ENCODE peak calls at places on chromosomes 3 and 15, in four cellular contexts. S is Peyer's patch, Z is adrenal gland, U is body of pancreas. I is an unnamed sample.

GRCh38 chr15:88115529-88116152 is 140.9 kb downstream of the NTRK3 start:
- DNase-seq in S (no peak), Z (no peak), U (peak; percentile 40), I (no peak)

GRCh38 chr3:53694051-53694450 is 152.2 kb downstream of the CHDH start:
- DNase-seq in U (no peak), Z (no peak), S (no peak), I (no peak)

GRCh38 chr3:15924914-15925313 is 127.1 kb upstream of the ANKRD28 start:
- DNase-seq in U (no peak), Z (no peak), S (no peak), I (no peak)

GRCh38 chr3:23676093-23676492 is 129.7 kb upstream of the UBE2E1 start:
- DNase-seq in Z (no peak), U (no peak), S (no peak), I (no peak)

GRCh38 chr15:78061963-78062427 is 15.5 kb downstream of the TBC1D2B start:
- DNase-seq in Z (no peak), U (no peak), S (no peak), I (no peak)

GRCh38 chr3:168878655-168879054 is 782.9 kb upstream of the GOLIM4 start:
- DNase-seq in S (no peak), U (no peak), Z (no peak), I (no peak)

GRCh38 chr3:18422972-18423371 is 2.2 kb downstream of the SATB1 start:
- DNase-seq in Z (no peak), S (no peak), U (no peak), I (no peak)

GRCh38 chr3:71511037-71511436 is 72.5 kb downstream of the FOXP1 start:
- DNase-seq in U (no peak), Z (no peak), S (no peak), I (no peak)

GRCh38 chr3:132417695-132418520 is 606 bp downstream of the DNAJC13 start:
- DNase-seq in S (peak; percentile 74), U (peak; percentile 59), Z (peak; percentile 61), I (peak; percentile 35)

GRCh38 chr15:58734859-58735258 is 14.6 kb downstream of the ADAM10 start:
- DNase-seq in U (no peak), Z (no peak), S (no peak), I (no peak)

GRCh38 chr15:88454231-88454630 is 13.0 kb downstream of the MRPL46 start:
- DNase-seq in S (no peak), U (no peak), Z (no peak), I (no peak)

GRCh38 chr3:52437326-52438103 is 7.4 kb downstream of the SEMA3G start:
- DNase-seq in S (no peak), U (peak; percentile 76), Z (no peak), I (no peak)

GRCh38 chr15:67468431-67468830 is 52.5 kb upstream of the C15orf61 start:
- DNase-seq in U (no peak), Z (no peak), S (no peak), I (no peak)

GRCh38 chr15:69014454-69014853 is at the start of gene NOX5:
- DNase-seq in S (no peak), Z (no peak), U (no peak), I (no peak)

GRCh38 chr3:53003320-53003719 is 42.6 kb downstream of the SFMBT1 start:
- DNase-seq in U (no peak), S (no peak), Z (no peak), I (no peak)

GRCh38 chr15:76996526-76997401 is 1.8 kb downstream of the PSTPIP1 start:
- DNase-seq in S (peak; percentile 34), Z (no peak), U (no peak), I (peak; percentile 46)

GRCh38 chr15:58109419-58109818 is 28.8 kb upstream of the AQP9 start:
- DNase-seq in Z (no peak), S (no peak), U (no peak), I (no peak)

GRCh38 chr15:77094397-77095030 is 23.6 kb upstream of the TSPAN3 start:
- DNase-seq in Z (no peak), U (no peak), S (no peak), I (no peak)

GRCh38 chr15:63604281-63604680 is 7.1 kb downstream of the FBXL22 start:
- DNase-seq in Z (no peak), S (no peak), U (no peak), I (no peak)

GRCh38 chr3:16028604-16029003 is 145.9 kb upstream of the GALNT15 start:
- DNase-seq in U (no peak), S (no peak), Z (no peak), I (no peak)

GRCh38 chr15:49199666-49200065 is 29.6 kb downstream of the GALK2 start:
- DNase-seq in Z (no peak), S (no peak), U (no peak), I (no peak)

GRCh38 chr3:147521646-147522045 is 112.5 kb downstream of the ZIC1 start:
- DNase-seq in Z (no peak), U (no peak), S (no peak), I (no peak)

GRCh38 chr15:75823860-75824613 is 19.2 kb upstream of the UBE2Q2 start:
- DNase-seq in Z (no peak), S (no peak), U (peak; percentile 23), I (no peak)

GRCh38 chr15:73991260-73991659 is 835 bp downstream of the STOML1 start:
- DNase-seq in S (peak; percentile 15), U (peak; percentile 58), Z (peak; percentile 74), I (peak; percentile 94)

GRCh38 chr15:39429898-39430357 is 151.0 kb upstream of the THBS1 start:
- DNase-seq in U (no peak), Z (no peak), S (no peak), I (no peak)

GRCh38 chr3:5806192-5806591 is 618.7 kb downstream of the EDEM1 start:
- DNase-seq in S (no peak), Z (no peak), U (no peak), I (no peak)

GRCh38 chr3:112619295-112619694 is 21.6 kb downstream of the CCDC80 start:
- DNase-seq in Z (no peak), U (no peak), S (no peak), I (no peak)

GRCh38 chr3:20130122-20130521 is 55.9 kb downstream of the SGO1 start:
- DNase-seq in S (no peak), U (no peak), Z (no peak), I (no peak)
- H3K27ac ChIP-seq in S (no peak overlapping the region), U (no peak overlapping the region), Z (no peak overlapping the region), I (no peak overlapping the region)

GRCh38 chr3:58308728-58309127 is 2.4 kb downstream of the HTD2 start:
- DNase-seq in S (no peak), Z (peak; percentile 52), U (peak; percentile 27), I (no peak)
- H3K36me3 ChIP-seq in S (no peaks in the 10 kb centered on the region), Z (peaks cover 34% of the 10 kb centered on the region), U (no peaks in the 10 kb centered on the region), I (no peaks in the 10 kb centered on the region)

GRCh38 chr15:100890850-100891249 is 11.2 kb downstream of the ALDH1A3 start:
- DNase-seq in S (no peak), Z (no peak), U (no peak), I (no peak)

GRCh38 chr15:100891316-100892012 is 11.8 kb downstream of the ALDH1A3 start:
- DNase-seq in U (no peak), Z (no peak), S (no peak), I (no peak)

GRCh38 chr15:100890059-100890720 is 10.6 kb downstream of the ALDH1A3 start:
- DNase-seq in Z (no peak), S (no peak), U (no peak), I (no peak)

GRCh38 chr15:100887211-100887913 is 7.7 kb downstream of the ALDH1A3 start:
- DNase-seq in U (no peak), Z (no peak), S (no peak), I (no peak)

DNA sequence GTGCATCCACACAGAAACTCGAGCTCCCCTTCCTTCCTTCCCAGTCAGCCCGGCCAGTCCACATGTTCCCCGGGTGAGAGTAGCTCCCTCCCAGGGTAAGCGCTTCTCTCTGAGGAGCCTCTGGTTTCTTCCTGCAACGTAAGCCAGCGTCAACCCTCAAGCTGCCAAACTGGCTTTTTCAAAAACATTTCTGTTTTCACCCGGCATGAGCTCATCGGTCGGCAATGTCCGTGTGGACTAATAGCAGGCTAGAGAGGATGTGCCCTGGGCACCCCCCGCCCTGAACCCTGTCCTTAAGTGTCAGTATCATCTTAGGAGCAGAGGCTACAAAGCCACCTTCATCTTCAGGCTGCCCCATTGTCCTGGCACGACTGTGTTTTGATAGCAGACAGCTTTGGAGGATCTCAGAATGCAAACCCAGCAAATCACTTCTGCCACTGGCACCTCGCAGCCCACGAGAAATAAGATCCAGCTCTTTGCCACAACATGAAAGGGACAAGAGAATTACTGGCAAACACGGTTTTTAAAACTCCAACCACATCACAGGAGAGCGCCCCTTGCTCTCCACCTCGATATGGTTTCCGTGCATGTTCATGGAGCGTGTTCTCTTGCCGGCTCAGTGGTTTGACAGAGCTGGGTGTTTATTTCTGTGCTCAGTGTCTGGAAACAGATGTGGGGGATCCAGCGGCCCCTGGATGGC is 9.9 kb downstream of the ALDH1A3 start:
- DNase-seq in S (no peak), U (peak; percentile 62), Z (no peak), I (no peak)
- H3K27ac ChIP-seq in S (no peak overlapping the region), U (no peak overlapping the region), Z (no peak overlapping the region), I (no peak overlapping the region)

DNA sequence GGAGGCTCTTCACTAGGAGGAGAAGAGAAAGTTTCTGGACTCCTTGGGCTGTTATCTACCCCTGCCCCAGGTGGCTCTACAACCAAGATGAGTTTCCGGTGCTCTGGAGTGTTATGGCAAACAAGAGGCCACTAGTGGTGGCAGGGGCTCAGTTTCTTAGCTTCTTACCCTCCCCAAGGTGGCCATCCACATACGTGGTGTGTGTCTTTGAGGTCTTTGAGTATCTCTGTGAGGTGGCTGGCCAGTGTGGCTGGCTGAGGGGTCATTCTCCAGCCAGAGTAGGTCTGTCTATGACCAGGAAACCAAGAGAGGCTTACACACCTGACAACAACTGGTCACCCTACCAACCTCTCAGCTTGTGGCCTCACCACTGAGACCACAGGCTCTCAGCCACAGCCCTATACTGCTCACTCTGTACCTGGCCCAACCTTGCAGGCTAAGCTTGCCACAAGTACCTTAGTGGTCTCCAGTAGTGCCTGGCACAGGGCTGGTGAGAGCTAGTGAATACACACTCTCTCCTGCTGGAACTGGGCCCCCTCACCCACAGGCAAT is 5.0 kb downstream of the HEMK1 start:
- DNase-seq in S (no peak), U (no peak), Z (no peak), I (no peak)
- H3K36me3 ChIP-seq in S (no peaks in the 10 kb centered on the region), U (no peaks in the 10 kb centered on the region), Z (peaks cover 11% of the 10 kb centered on the region), I (no peaks in the 10 kb centered on the region)

GRCh38 chr3:101853971-101854370 is 4.7 kb downstream of the NFKBIZ start:
- DNase-seq in S (no peak), U (no peak), Z (no peak), I (no peak)
- H3K27ac ChIP-seq in S (no peak overlapping the region), U (peak overlapping the region; percentile 99), Z (no peak overlapping the region), I (no peak overlapping the region)

GRCh38 chr3:39409514-39410136 is 3.1 kb downstream of the RPSA start:
- DNase-seq in Z (no peak), U (no peak), S (no peak), I (no peak)
- H3K36me3 ChIP-seq in Z (peaks cover 48% of the 10 kb centered on the region), U (no peaks in the 10 kb centered on the region), S (no peaks in the 10 kb centered on the region), I (peaks cover 65% of the 10 kb centered on the region)

GRCh38 chr3:195286115-195286872 is 15.3 kb upstream of the XXYLT1 start:
- DNase-seq in S (no peak), Z (no peak), U (no peak), I (no peak)
- H3K27ac ChIP-seq in S (no peak overlapping the region), Z (no peak overlapping the region), U (no peak overlapping the region), I (no peak overlapping the region)

GRCh38 chr3:183033746-183034145 is 53.4 kb upstream of the DCUN1D1 start:
- DNase-seq in Z (no peak), U (no peak), S (no peak), I (no peak)

GRCh38 chr3:183038764-183039163 is 58.4 kb upstream of the DCUN1D1 start:
- DNase-seq in Z (peak; percentile 72), S (no peak), U (no peak), I (no peak)

GRCh38 chr3:183032904-183033555 is 52.7 kb upstream of the DCUN1D1 start:
- DNase-seq in U (no peak), S (no peak), Z (no peak), I (no peak)

GRCh38 chr3:183038221-183038620 is 57.9 kb upstream of the DCUN1D1 start:
- DNase-seq in Z (no peak), S (no peak), U (peak; percentile 26), I (no peak)
- H3K36me3 ChIP-seq in Z (peaks cover 38% of the 10 kb centered on the region), S (no peaks in the 10 kb centered on the region), U (peaks cover 4% of the 10 kb centered on the region), I (peaks cover 92% of the 10 kb centered on the region)